ENCODE peak calls at places on chromosomes 7 and 10, in eight cellular contexts. I is CD4-positive, CD25-positive, alpha-beta regulatory T cell; H is heart left ventricle; O is Peyer's patch; X is PC-3; F is cardiac fibroblast; S is breast epithelium; P is aorta. D is an unnamed sample.

GRCh38 chr7:6500691-6501090 is 50.6 kb downstream of the GRID2IP start:
- DNase-seq in H (no peak), P (no peak), X (no peak), S (no peak), O (no peak), F (no peak), I (no peak), D (no peak)

GRCh38 chr7:80347173-80347572 is 164.7 kb downstream of the GNAT3 start:
- DNase-seq in S (no peak), H (no peak), I (no peak), O (no peak), P (no peak), X (peak), F (peak), D (no peak)

GRCh38 chr10:32132357-32132756 is 76.1 kb upstream of the KIF5B start:
- DNase-seq in I (no peak), X (no peak), S (no peak), H (no peak), F (no peak), P (no peak), O (no peak), D (no peak)

GRCh38 chr10:101619983-101620382 is 31.9 kb downstream of the DPCD start:
- DNase-seq in O (no peak), H (no peak), S (no peak), F (no peak), I (no peak), X (no peak), P (no peak), D (peak)

GRCh38 chr10:69728335-69728861 is 73.3 kb upstream of the COL13A1 start:
- DNase-seq in S (no peak), O (no peak), H (peak), X (peak), F (peak), P (peak), I (no peak), D (no peak)

GRCh38 chr10:120503695-120504094 is 46.7 kb downstream of the PLPP4 start:
- DNase-seq in I (no peak), F (no peak), P (no peak), S (no peak), H (no peak), X (peak), O (no peak), D (no peak)

GRCh38 chr10:54587973-54588372 is 213.1 kb downstream of the PCDH15 start:
- DNase-seq in O (no peak), H (no peak), X (peak), I (no peak), S (no peak), P (no peak), F (no peak), D (no peak)

GRCh38 chr10:34491666-34492065 is 323.4 kb downstream of the PARD3 start:
- DNase-seq in F (peak), O (no peak), I (no peak), P (no peak), S (no peak), X (peak), H (no peak), D (no peak)

GRCh38 chr10:121325490-121326231 is 272.6 kb downstream of the FGFR2 start:
- DNase-seq in H (no peak), F (no peak), X (peak), S (no peak), I (no peak), P (no peak), O (no peak), D (no peak)

GRCh38 chr7:50953303-50953702 is 170.6 kb upstream of the GRB10 start:
- DNase-seq in S (peak), P (no peak), I (no peak), F (peak), H (peak), O (no peak), X (no peak), D (no peak)

GRCh38 chr10:103859161-103860141 is 4.1 kb upstream of the SH3PXD2A start:
- DNase-seq in X (peak), O (peak), F (peak), I (peak), S (no peak), P (no peak), H (peak), D (no peak)

GRCh38 chr10:71597821-71598498 is 121.6 kb downstream of the C10orf105 start:
- DNase-seq in X (no peak), P (peak), S (peak), F (peak), O (peak), H (peak), I (no peak), D (peak)

GRCh38 chr7:36962367-36962766 is 238.1 kb upstream of the AOAH start:
- DNase-seq in X (no peak), F (no peak), S (no peak), P (no peak), I (no peak), H (no peak), O (no peak), D (no peak)

GRCh38 chr10:30185916-30186315 is 126.5 kb upstream of the JCAD start:
- DNase-seq in P (no peak), O (no peak), I (no peak), H (no peak), S (no peak), F (peak), X (peak), D (no peak)

GRCh38 chr7:113698556-113699220 is 220.1 kb downstream of the PPP1R3A start:
- DNase-seq in H (no peak), F (peak), X (peak), I (no peak), O (no peak), S (no peak), P (no peak), D (no peak)

GRCh38 chr7:131654668-131655326 is 98.4 kb upstream of the PODXL start:
- DNase-seq in S (peak), F (peak), I (peak), P (peak), H (peak), O (peak), X (peak), D (peak)

GRCh38 chr10:44369851-44370250 is 15.0 kb downstream of the CXCL12 start:
- DNase-seq in O (no peak), F (no peak), X (no peak), P (no peak), H (no peak), I (no peak), S (no peak), D (no peak)

GRCh38 chr7:134724606-134725005 is 54.8 kb upstream of the CALD1 start:
- DNase-seq in S (no peak), F (peak), X (peak), P (no peak), I (no peak), H (no peak), O (no peak), D (no peak)

GRCh38 chr10:88851706-88852105 is at the start of gene ANKRD22:
- DNase-seq in O (peak), S (peak), X (peak), I (no peak), P (no peak), H (no peak), F (peak), D (no peak)

GRCh38 chr10:18238875-18239485 is 98.8 kb downstream of the CACNB2 start:
- DNase-seq in I (no peak), X (peak), S (no peak), O (no peak), H (no peak), F (peak), P (no peak), D (no peak)

GRCh38 chr10:97755718-97756117 is 16.1 kb downstream of the SFRP5 start:
- DNase-seq in O (no peak), I (no peak), F (no peak), P (no peak), S (no peak), H (no peak), X (no peak), D (peak)

GRCh38 chr7:98557538-98558031 is 59.5 kb upstream of the NPTX2 start:
- DNase-seq in P (no peak), F (no peak), O (peak), H (no peak), X (peak), I (no peak), S (no peak), D (peak)

GRCh38 chr7:81161459-81162075 is 242.7 kb upstream of the SEMA3C start:
- DNase-seq in P (no peak), F (peak), H (no peak), I (no peak), X (peak), S (no peak), O (no peak), D (no peak)

GRCh38 chr7:69599879-69600764 is 1.8 kb downstream of the AUTS2 start:
- DNase-seq in S (no peak), I (no peak), H (peak), O (no peak), F (peak), P (no peak), X (no peak), D (peak)

GRCh38 chr10:9198611-9199010 is 1144.1 kb downstream of the GATA3 start:
- DNase-seq in X (no peak), H (no peak), O (no peak), F (peak), S (no peak), P (no peak), I (no peak), D (no peak)

GRCh38 chr10:101824736-101825135 is 6.5 kb upstream of the OGA start:
- DNase-seq in P (no peak), I (no peak), S (no peak), X (no peak), F (no peak), O (no peak), H (no peak), D (no peak)

GRCh38 chr10:113335603-113336002 is 217.2 kb upstream of the HABP2 start:
- DNase-seq in P (peak), I (no peak), F (peak), X (no peak), O (no peak), H (no peak), S (no peak), D (no peak)

GRCh38 chr10:37960738-37961137 is 15.7 kb downstream of the ZNF25 start:
- DNase-seq in P (no peak), O (no peak), H (no peak), F (peak), I (no peak), S (no peak), X (no peak), D (no peak)

GRCh38 chr7:16416289-16417282 is 4.8 kb downstream of the CRPPA start:
- DNase-seq in O (no peak), S (no peak), F (peak), P (no peak), X (peak), I (no peak), H (no peak), D (no peak)

GRCh38 chr7:151427705-151428392 is 12.1 kb downstream of the CRYGN start:
- DNase-seq in O (no peak), P (no peak), X (no peak), H (no peak), I (no peak), F (no peak), S (no peak), D (no peak)
- H3K4me3 ChIP-seq in O (no peak), P (no peak), X (no peak), H (no peak), I (no peak), F (no peak), S (no peak), D (no peak)

GRCh38 chr7:42227523-42227922 is 9.5 kb downstream of the GLI3 start:
- DNase-seq in O (no peak), I (no peak), S (peak), P (no peak), H (no peak), X (no peak), F (no peak), D (no peak)
- H3K4me3 ChIP-seq in O (no peak), I (no peak), S (peak), P (no peak), H (peak), X (no peak), F (peak), D (peak)

DNA sequence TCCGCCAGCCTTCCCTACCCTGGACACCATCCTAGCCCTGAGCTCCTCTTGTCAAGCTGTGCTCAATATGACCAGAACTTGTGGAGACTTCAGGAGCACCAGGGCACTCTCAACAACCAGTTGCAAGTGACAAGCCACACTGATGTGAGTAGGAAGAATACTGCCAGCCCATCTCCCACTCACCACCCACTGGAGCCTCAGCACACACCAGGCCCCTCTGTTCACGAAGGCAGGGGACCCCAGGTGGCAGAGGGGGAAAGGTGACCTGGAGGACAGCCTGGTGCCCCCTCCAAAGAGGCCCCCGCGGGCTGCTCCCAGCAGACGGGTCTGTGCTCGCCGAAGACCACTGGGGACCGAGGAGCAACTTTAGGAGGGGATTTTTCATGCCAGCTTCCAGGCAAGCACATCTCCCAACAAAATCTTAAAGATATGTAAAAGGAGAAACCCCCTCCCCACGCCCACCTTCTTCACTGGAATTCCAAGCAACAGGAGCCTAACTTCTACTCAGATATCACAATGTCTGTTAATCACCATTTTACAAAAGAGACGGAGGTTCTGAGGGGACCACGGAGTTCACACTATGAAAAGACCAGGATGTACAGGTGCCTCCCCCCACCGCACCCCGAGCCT is 1.0 kb downstream of the MMD2 start:
- DNase-seq in I (no peak), O (no peak), H (no peak), F (no peak), P (peak), S (no peak), X (no peak), D (peak)
- H3K4me3 ChIP-seq in I (no peak), O (no peak), H (no peak), F (no peak), P (no peak), S (peak), X (no peak), D (no peak)

GRCh38 chr7:27151341-27151944 is 940 bp downstream of the HOXA3 start:
- DNase-seq in O (no peak), S (peak), H (no peak), F (no peak), I (no peak), X (peak), P (no peak), D (peak)

GRCh38 chr7:27153526-27153925 is 1.1 kb upstream of the HOXA3 start:
- DNase-seq in O (no peak), P (no peak), S (peak), H (no peak), X (no peak), F (no peak), I (no peak), D (no peak)

GRCh38 chr7:27150568-27151340 is 1.6 kb downstream of the HOXA3 start:
- DNase-seq in X (peak), H (peak), I (peak), O (peak), F (peak), P (peak), S (peak), D (peak)

GRCh38 chr7:27152816-27153486 is 568 bp upstream of the HOXA3 start:
- DNase-seq in H (no peak), F (no peak), S (no peak), I (no peak), P (no peak), X (no peak), O (no peak), D (peak)

GRCh38 chr7:27151945-27152815 is at the start of gene HOXA3:
- DNase-seq in I (no peak), S (peak), O (peak), P (no peak), X (peak), F (no peak), H (no peak), D (peak)
- H3K4me3 ChIP-seq in I (peak), S (peak), O (peak), P (peak), X (peak), F (no peak), H (no peak), D (peak)

D was measured in spleen.